ENCODE peak calls at places on chromosomes 13 and 19, in seven cellular contexts. M, C, G, W, A, V and L are unnamed samples.

GRCh38 chr13:24512208-24513068 is at the start of gene PARP4:
- DNase-seq in G (peak), A (peak), W (peak), C (peak), V (peak), M (peak), L (peak)

GRCh38 chr13:105774739-105775460 is 760.6 kb downstream of the EFNB2 start:
- DNase-seq in C (no peak), A (no peak), M (no peak), W (no peak), V (no peak), G (no peak), L (no peak)

GRCh38 chr13:105579821-105580707 is 955.4 kb downstream of the EFNB2 start:
- DNase-seq in W (no peak), M (no peak), G (no peak), V (no peak), A (no peak), C (no peak), L (no peak)

GRCh38 chr13:111589321-111589720 is 268.9 kb downstream of the TEX29 start:
- DNase-seq in M (no peak), A (no peak), W (no peak), V (no peak), G (no peak), C (no peak), L (no peak)

GRCh38 chr19:39248806-39249205 is at the start of gene IFNL4:
- DNase-seq in M (no peak), A (no peak), W (no peak), C (no peak), G (no peak), V (no peak), L (no peak)

GRCh38 chr13:93169980-93170379 is 56.6 kb upstream of the GPC6 start:
- DNase-seq in W (no peak), A (no peak), M (no peak), C (no peak), V (no peak), G (no peak), L (no peak)

GRCh38 chr13:111549464-111549863 is 229.0 kb downstream of the TEX29 start:
- DNase-seq in A (no peak), G (no peak), C (no peak), W (no peak), V (no peak), M (no peak), L (no peak)

GRCh38 chr13:75481176-75482069 is 546 bp downstream of the TBC1D4 start:
- DNase-seq in G (peak), A (peak), V (peak), C (no peak), W (peak), M (peak), L (peak)

GRCh38 chr13:112141643-112142400 is 74.9 kb downstream of the SOX1 start:
- DNase-seq in G (no peak), V (no peak), M (peak), A (no peak), C (no peak), W (no peak), L (no peak)

GRCh38 chr19:32682317-32682716 is 6.7 kb downstream of the RGS9BP start:
- DNase-seq in W (no peak), V (no peak), G (no peak), A (no peak), C (no peak), M (no peak), L (no peak)

GRCh38 chr19:15563325-15563794 is 51.7 kb upstream of the CYP4F8 start:
- DNase-seq in M (peak), W (no peak), A (no peak), C (no peak), G (no peak), V (no peak), L (peak)